ENCODE peak calls at places on chromosomes 16 and 17, in six cellular contexts. One of them, this sample, is unnamed.

GRCh38 chr16:14399397-14400284 is 230.4 kb downstream of the PARN start:
- DNase-seq in endothelial cell of umbilical vein: peak
- DNase-seq in K562: no peak
- DNase-seq in HCT116: peak
- DNase-seq in HepG2: peak
- DNase-seq in GM23338: peak
- DNase-seq in this sample: no peak

GRCh38 chr16:22353188-22353919 is 21.1 kb downstream of the CDR2 start:
- DNase-seq in endothelial cell of umbilical vein: peak
- DNase-seq in K562: peak
- DNase-seq in HCT116: peak
- DNase-seq in HepG2: peak
- DNase-seq in GM23338: peak
- DNase-seq in this sample: no peak

GRCh38 chr17:34452769-34453168 is 89.7 kb upstream of the CCL1 start:
- DNase-seq in endothelial cell of umbilical vein: no peak
- DNase-seq in K562: no peak
- DNase-seq in HCT116: no peak
- DNase-seq in HepG2: no peak
- DNase-seq in GM23338: no peak
- DNase-seq in this sample: no peak

GRCh38 chr17:42072323-42073187 is 22.2 kb upstream of the C17orf113 start:
- DNase-seq in endothelial cell of umbilical vein: no peak
- DNase-seq in K562: peak
- DNase-seq in HCT116: no peak
- DNase-seq in HepG2: no peak
- DNase-seq in GM23338: peak
- DNase-seq in this sample: no peak

GRCh38 chr17:50459081-50459676 is 9.5 kb downstream of the CHAD start:
- DNase-seq in endothelial cell of umbilical vein: no peak
- DNase-seq in K562: peak
- DNase-seq in HCT116: peak
- DNase-seq in HepG2: peak
- DNase-seq in GM23338: no peak
- DNase-seq in this sample: no peak

GRCh38 chr17:31593806-31594205 is 202.3 kb downstream of the RAB11FIP4 start:
- DNase-seq in endothelial cell of umbilical vein: no peak
- DNase-seq in K562: no peak
- DNase-seq in HCT116: no peak
- DNase-seq in HepG2: no peak
- DNase-seq in GM23338: no peak
- DNase-seq in this sample: no peak

GRCh38 chr17:38702166-38702899 is 2.7 kb upstream of the MLLT6 start:
- DNase-seq in endothelial cell of umbilical vein: peak
- DNase-seq in K562: peak
- DNase-seq in HCT116: peak
- DNase-seq in HepG2: peak
- DNase-seq in GM23338: peak
- DNase-seq in this sample: no peak

GRCh38 chr16:58684001-58684353 is 593 bp downstream of the SLC38A7 start:
- DNase-seq in endothelial cell of umbilical vein: peak
- DNase-seq in K562: peak
- DNase-seq in HCT116: no peak
- DNase-seq in HepG2: no peak
- DNase-seq in GM23338: no peak
- DNase-seq in this sample: no peak

GRCh38 chr16:27880312-27880711 is 183.2 kb downstream of the GSG1L start:
- DNase-seq in endothelial cell of umbilical vein: no peak
- DNase-seq in K562: no peak
- DNase-seq in HCT116: no peak
- DNase-seq in HepG2: no peak
- DNase-seq in GM23338: no peak
- DNase-seq in this sample: no peak

GRCh38 chr16:12501727-12502457 is 301.8 kb downstream of the CPPED1 start:
- DNase-seq in endothelial cell of umbilical vein: no peak
- DNase-seq in K562: no peak
- DNase-seq in HCT116: no peak
- DNase-seq in HepG2: no peak
- DNase-seq in GM23338: no peak
- DNase-seq in this sample: no peak

GRCh38 chr16:85863384-85863774 is 35.6 kb upstream of the IRF8 start:
- DNase-seq in endothelial cell of umbilical vein: no peak
- DNase-seq in K562: no peak
- DNase-seq in HCT116: no peak
- DNase-seq in HepG2: no peak
- DNase-seq in GM23338: no peak
- DNase-seq in this sample: no peak

GRCh38 chr17:77128895-77129567 is 11.7 kb upstream of the SEC14L1 start:
- DNase-seq in endothelial cell of umbilical vein: no peak
- DNase-seq in K562: no peak
- DNase-seq in HCT116: no peak
- DNase-seq in HepG2: no peak
- DNase-seq in GM23338: no peak
- DNase-seq in this sample: no peak

GRCh38 chr16:23579371-23579770 is 16.7 kb downstream of the NDUFAB1 start:
- DNase-seq in endothelial cell of umbilical vein: no peak
- DNase-seq in K562: no peak
- DNase-seq in HCT116: no peak
- DNase-seq in HepG2: no peak
- DNase-seq in GM23338: no peak
- DNase-seq in this sample: no peak
- TF ChIP-seq POLR2AphosphoS5 in endothelial cell of umbilical vein: no peak
- TF ChIP-seq POLR2AphosphoS5 in K562: no peak
- TF ChIP-seq POLR2AphosphoS5 in HCT116: no peak
- TF ChIP-seq POLR2AphosphoS5 in HepG2: no peak
- TF ChIP-seq POLR2AphosphoS5 in GM23338: no peak
- TF ChIP-seq POLR2AphosphoS5 in this sample: no peak

GRCh38 chr17:65696739-65697394 is 135.4 kb upstream of the AXIN2 start:
- DNase-seq in endothelial cell of umbilical vein: peak
- DNase-seq in K562: no peak
- DNase-seq in HCT116: no peak
- DNase-seq in HepG2: no peak
- DNase-seq in GM23338: no peak
- DNase-seq in this sample: no peak

GRCh38 chr17:65699459-65699858 is 138.0 kb upstream of the AXIN2 start:
- DNase-seq in endothelial cell of umbilical vein: no peak
- DNase-seq in K562: no peak
- DNase-seq in HCT116: no peak
- DNase-seq in HepG2: no peak
- DNase-seq in GM23338: no peak
- DNase-seq in this sample: no peak

GRCh38 chr17:65697661-65698060 is 136.2 kb upstream of the AXIN2 start:
- DNase-seq in endothelial cell of umbilical vein: no peak
- DNase-seq in K562: no peak
- DNase-seq in HCT116: no peak
- DNase-seq in HepG2: no peak
- DNase-seq in GM23338: no peak
- DNase-seq in this sample: no peak

GRCh38 chr17:65694601-65695000 is 133.2 kb upstream of the AXIN2 start:
- DNase-seq in endothelial cell of umbilical vein: no peak
- DNase-seq in K562: no peak
- DNase-seq in HCT116: no peak
- DNase-seq in HepG2: no peak
- DNase-seq in GM23338: no peak
- DNase-seq in this sample: no peak

DNA sequence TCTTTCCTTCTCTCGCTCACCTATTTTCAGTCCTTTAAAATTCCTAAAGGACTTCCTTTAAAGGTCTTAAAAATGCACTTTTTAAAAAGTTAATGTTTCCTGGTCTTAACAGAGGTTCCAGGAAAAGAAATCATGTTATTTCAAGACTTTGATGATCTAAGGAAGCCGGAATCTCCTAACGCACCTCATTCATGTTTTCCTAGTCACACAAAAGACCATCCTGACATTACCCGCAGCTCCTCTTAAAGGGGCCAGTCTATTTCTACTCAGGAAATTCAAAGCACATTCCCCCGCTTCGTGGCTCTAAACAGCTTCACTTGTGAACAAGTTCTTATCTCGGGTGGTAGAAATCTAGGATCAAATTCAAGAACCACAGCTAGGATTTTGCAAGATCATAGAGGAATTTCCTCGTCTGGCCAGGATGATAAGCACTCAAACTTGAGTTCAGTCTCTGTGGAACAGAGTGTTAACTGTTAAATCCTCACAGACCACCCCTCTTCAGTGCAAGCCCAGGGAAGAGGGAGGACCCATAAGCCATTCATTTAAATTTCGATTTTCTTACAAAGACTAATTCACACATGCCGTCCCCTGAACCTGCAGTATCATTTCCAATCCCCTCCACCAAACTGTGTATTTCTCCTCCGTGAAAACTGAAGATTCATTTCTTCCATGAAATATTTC is 137.1 kb upstream of the AXIN2 start:
- DNase-seq in endothelial cell of umbilical vein: peak
- DNase-seq in K562: no peak
- DNase-seq in HCT116: no peak
- DNase-seq in HepG2: peak
- DNase-seq in GM23338: peak
- DNase-seq in this sample: no peak
- H3K4me3 ChIP-seq in endothelial cell of umbilical vein: no peak
- H3K4me3 ChIP-seq in K562: no peak
- H3K4me3 ChIP-seq in HCT116: no peak
- H3K4me3 ChIP-seq in HepG2: no peak
- H3K4me3 ChIP-seq in GM23338: peak
- H3K4me3 ChIP-seq in this sample: peak

DNA sequence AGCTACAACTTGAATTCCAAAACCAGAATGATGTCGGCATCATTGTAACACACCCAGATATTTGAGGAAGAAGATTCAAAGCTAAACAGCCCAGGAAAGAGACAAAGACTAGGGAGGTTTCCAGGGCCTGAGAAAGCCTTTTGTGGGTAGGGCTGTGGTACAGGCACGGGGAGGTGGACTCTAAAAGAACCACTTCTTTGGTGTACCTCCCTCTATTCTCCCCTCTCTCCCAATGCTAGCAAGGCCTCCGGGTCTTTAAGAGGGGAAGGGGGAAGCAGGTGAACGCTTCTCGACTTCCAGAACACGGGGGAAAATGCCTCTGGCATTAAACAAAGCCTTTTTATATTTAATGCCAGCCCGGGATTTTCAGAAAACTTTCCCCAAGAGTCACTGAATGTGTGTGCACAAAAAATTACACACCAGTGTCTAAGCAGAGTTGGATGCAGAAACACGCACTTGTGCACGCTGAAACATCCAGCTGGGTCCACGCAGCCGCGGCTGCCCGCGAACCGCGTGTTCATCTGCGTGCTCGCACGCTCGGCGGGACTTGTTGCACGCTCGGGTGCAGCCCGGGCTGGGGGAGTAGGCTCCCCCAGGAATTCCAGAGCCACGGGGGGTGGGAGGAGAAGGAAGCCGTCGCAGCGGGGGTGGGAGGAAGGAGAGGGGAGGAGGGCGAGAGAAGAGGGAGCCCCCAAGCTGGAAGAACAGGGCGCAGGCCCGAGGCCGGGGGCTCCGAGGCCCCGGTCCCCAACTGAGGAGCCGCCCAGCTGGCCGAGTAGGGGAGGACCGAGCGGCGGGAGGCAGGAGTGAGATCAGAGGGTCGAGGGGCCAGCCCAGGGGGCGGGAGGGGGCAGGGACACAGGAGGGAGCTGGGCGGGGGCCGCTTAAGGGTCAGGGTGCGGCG is 20.2 kb upstream of the ZNF423 start:
- DNase-seq in endothelial cell of umbilical vein: no peak
- DNase-seq in K562: no peak
- DNase-seq in HCT116: no peak
- DNase-seq in HepG2: no peak
- DNase-seq in GM23338: peak
- DNase-seq in this sample: no peak
- TF ChIP-seq EZH2 in endothelial cell of umbilical vein: no peak
- TF ChIP-seq EZH2 in K562: no peak
- TF ChIP-seq EZH2 in HCT116: no peak
- TF ChIP-seq EZH2 in HepG2: no peak
- TF ChIP-seq EZH2 in GM23338: no peak
- TF ChIP-seq EZH2 in this sample: no peak

GRCh38 chr17:44899074-44899782 is at the start of gene EFTUD2:
- DNase-seq in endothelial cell of umbilical vein: peak
- DNase-seq in K562: peak
- DNase-seq in HCT116: peak
- DNase-seq in HepG2: peak
- DNase-seq in GM23338: peak
- DNase-seq in this sample: peak
- TF ChIP-seq POLR2AphosphoS5 in endothelial cell of umbilical vein: peak
- TF ChIP-seq POLR2AphosphoS5 in K562: peak
- TF ChIP-seq POLR2AphosphoS5 in HCT116: peak
- TF ChIP-seq POLR2AphosphoS5 in HepG2: peak
- TF ChIP-seq POLR2AphosphoS5 in GM23338: peak
- TF ChIP-seq POLR2AphosphoS5 in this sample: peak

GRCh38 chr17:55416470-55417052 is 5.1 kb downstream of the MMD start:
- DNase-seq in endothelial cell of umbilical vein: no peak
- DNase-seq in K562: no peak
- DNase-seq in HCT116: no peak
- DNase-seq in HepG2: no peak
- DNase-seq in GM23338: no peak
- DNase-seq in this sample: no peak

GRCh38 chr17:55420776-55421178 is 858 bp downstream of the MMD start:
- DNase-seq in endothelial cell of umbilical vein: no peak
- DNase-seq in K562: peak
- DNase-seq in HCT116: no peak
- DNase-seq in HepG2: no peak
- DNase-seq in GM23338: peak
- DNase-seq in this sample: no peak

GRCh38 chr17:55417411-55418268 is 4.0 kb downstream of the MMD start:
- DNase-seq in endothelial cell of umbilical vein: no peak
- DNase-seq in K562: no peak
- DNase-seq in HCT116: no peak
- DNase-seq in HepG2: no peak
- DNase-seq in GM23338: no peak
- DNase-seq in this sample: no peak

GRCh38 chr17:55420067-55420775 is 1.4 kb downstream of the MMD start:
- DNase-seq in endothelial cell of umbilical vein: no peak
- DNase-seq in K562: peak
- DNase-seq in HCT116: no peak
- DNase-seq in HepG2: no peak
- DNase-seq in GM23338: no peak
- DNase-seq in this sample: no peak

DNA sequence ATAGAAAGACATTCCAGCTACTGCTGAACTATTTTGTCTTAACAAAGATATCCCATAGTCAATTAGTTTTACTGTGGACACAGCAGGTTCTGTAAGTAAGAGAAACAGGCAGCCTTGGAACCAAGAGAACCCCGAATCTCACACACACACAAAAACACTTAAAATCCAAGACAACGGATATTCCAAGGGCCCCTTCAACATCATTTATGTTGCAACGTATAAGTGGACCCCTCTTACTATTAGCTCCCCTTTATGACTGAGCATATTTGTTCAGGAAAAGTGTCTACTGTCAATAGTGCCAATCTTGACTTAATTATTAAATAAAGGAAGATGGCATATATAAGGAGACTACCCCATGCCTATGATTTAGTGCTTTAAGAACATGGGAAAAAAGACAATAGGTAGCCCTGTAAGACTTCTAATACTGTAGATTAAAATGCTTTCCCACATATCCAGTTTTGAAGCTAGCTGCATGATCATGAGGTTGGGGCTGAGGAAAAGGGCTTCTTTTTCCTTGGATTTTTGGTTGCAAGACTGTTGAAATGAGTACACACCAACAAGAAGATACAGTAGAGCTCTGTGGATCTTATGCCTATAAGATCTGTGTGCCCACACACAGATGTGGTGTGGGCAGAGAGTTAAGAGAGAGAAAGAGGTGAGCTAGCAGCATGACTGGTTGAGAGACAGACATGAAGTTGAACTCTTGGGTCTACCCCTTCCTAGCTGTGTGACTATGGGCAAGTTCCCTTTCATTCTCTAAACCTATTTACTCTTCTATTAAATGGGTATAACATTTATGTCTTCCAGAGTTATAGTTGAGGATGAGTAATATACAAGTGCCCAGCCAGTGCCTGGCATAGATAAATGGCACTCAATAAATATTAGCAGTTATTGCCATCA is 3.0 kb downstream of the MMD start:
- DNase-seq in endothelial cell of umbilical vein: no peak
- DNase-seq in K562: no peak
- DNase-seq in HCT116: no peak
- DNase-seq in HepG2: no peak
- DNase-seq in GM23338: no peak
- DNase-seq in this sample: no peak
- H3K4me3 ChIP-seq in endothelial cell of umbilical vein: no peak
- H3K4me3 ChIP-seq in K562: no peak
- H3K4me3 ChIP-seq in HCT116: no peak
- H3K4me3 ChIP-seq in HepG2: peak
- H3K4me3 ChIP-seq in GM23338: no peak
- H3K4me3 ChIP-seq in this sample: no peak